ENCODE peak calls at places on chromosomes 6 and 20, in seven cellular contexts. K, P, N, O, S, U and J are unnamed samples. For H3K9me3 and H3K4me1, the result is how much of the 10 kb centered on the place peaks cover.

GRCh38 chr6:73769976-73770375 is 74.0 kb downstream of the CD109 start:
- DNase-seq in S (no peak), P (no peak), O (no peak), U (no peak), K (no peak), N (no peak), J (no peak)

GRCh38 chr6:29887819-29888581 is 54.3 kb upstream of the HLA-A start:
- DNase-seq in S (peak), U (peak), O (peak), K (peak), N (peak), P (peak), J (no peak)

GRCh38 chr6:145809785-145810184 is 4.8 kb downstream of the FBXO30 start:
- DNase-seq in S (peak), U (peak), N (peak), K (no peak), P (peak), O (no peak), J (no peak)

GRCh38 chr20:36162272-36162966 is 7.9 kb downstream of the EPB41L1 start:
- DNase-seq in O (no peak), S (peak), K (no peak), N (peak), P (no peak), U (peak), J (no peak)

GRCh38 chr20:48957521-48957920 is 36.0 kb downstream of the ARFGEF2 start:
- DNase-seq in P (no peak), S (peak), U (no peak), N (peak), K (no peak), O (no peak), J (no peak)

GRCh38 chr20:58893355-58894151 is 41.0 kb downstream of the GNAS start:
- DNase-seq in O (no peak), K (no peak), N (peak), S (peak), U (peak), P (peak), J (peak)

GRCh38 chr6:168968228-168968627 is 285.4 kb downstream of the THBS2 start:
- DNase-seq in K (peak), S (peak), P (peak), U (peak), N (peak), O (no peak), J (no peak)

GRCh38 chr6:16238057-16238657 is at the start of gene GMPR:
- DNase-seq in U (peak), S (peak), N (peak), K (peak), P (peak), O (peak), J (peak)

GRCh38 chr6:3356056-3356823 is 97.5 kb downstream of the PSMG4 start:
- DNase-seq in O (peak), N (peak), S (no peak), P (no peak), K (peak), U (peak), J (peak)

GRCh38 chr6:23154159-23154558 is 584.8 kb downstream of the HDGFL1 start:
- DNase-seq in U (no peak), P (no peak), N (no peak), S (no peak), K (no peak), O (no peak), J (no peak)
- H3K9me3 ChIP-seq in U (under half), P (under half), N (under half), S (under half), K (under half), O (under half), J (under half)

GRCh38 chr6:107670792-107671199 is 153.3 kb downstream of the SCML4 start:
- DNase-seq in S (no peak), P (peak), U (peak), N (peak), K (peak), O (peak), J (peak)
- H3K4me1 ChIP-seq in S (under half), P (under half), U (under half), N (under half), K (under half), O (under half), J (under half)

GRCh38 chr6:108157234-108157971 is 8.4 kb upstream of the NR2E1 start:
- DNase-seq in O (no peak), N (no peak), P (no peak), U (no peak), S (peak), K (no peak), J (no peak)
- H3K4me3 ChIP-seq in O (no peak), N (no peak), P (no peak), U (no peak), S (no peak), K (no peak), J (peak)

GRCh38 chr20:30489604-30490003 is 767.9 kb upstream of the DEFB115 start:
- DNase-seq in P (no peak), S (no peak), K (no peak), U (no peak), N (no peak), O (no peak), J (no peak)
- H3K9me3 ChIP-seq in P (under half), S (under half), K (under half), U (under half), N (under half), O (under half), J (under half)